ENCODE peak calls at places on chromosomes 6 and 20, in five cellular contexts. C is ELR, W is neural progenitor cell, S is AG20443, Q is pulmonary artery endothelial cell. L is an unnamed sample.

GRCh38 chr6:53294095-53294494 is 54.7 kb downstream of the ELOVL5 start:
- DNase-seq in C (peak; percentile 42), W (peak; percentile 64), S (peak; percentile 23), Q (no peak), L (no peak)

GRCh38 chr6:1029196-1029595 is 282.7 kb upstream of the FOXQ1 start:
- DNase-seq in C (no peak), W (no peak), S (peak; percentile 62), Q (no peak), L (no peak)

GRCh38 chr20:29741894-29742698 is 1515.4 kb upstream of the DEFB115 start:
- DNase-seq in C (no peak), W (no peak), S (no peak), Q (no peak), L (no peak)

GRCh38 chr6:119129148-119129967 is 50.9 kb upstream of the FAM184A start:
- DNase-seq in C (peak; percentile 77), W (peak; percentile 68), S (peak; percentile 63), Q (peak; percentile 60), L (peak; percentile 5)

GRCh38 chr6:73032586-73032985 is 192.7 kb downstream of the KHDC1L start:
- DNase-seq in C (peak; percentile 85), W (no peak), S (peak; percentile 37), Q (no peak), L (no peak)

GRCh38 chr20:35739294-35740163 is 2.5 kb downstream of the RBM39 start:
- DNase-seq in C (peak; percentile 80), W (peak; percentile 10), S (peak; percentile 24), Q (no peak), L (no peak)

GRCh38 chr6:90027004-90027403 is 132.7 kb downstream of the GJA10 start:
- DNase-seq in C (no peak), W (no peak), S (no peak), Q (no peak), L (peak; percentile 74)

GRCh38 chr20:46060301-46060881 is 29.4 kb downstream of the NCOA5 start:
- DNase-seq in C (no peak), W (no peak), S (no peak), Q (no peak), L (peak; percentile 62)

GRCh38 chr20:57708694-57709673 is 831 bp downstream of the PMEPA1 start:
- DNase-seq in C (no peak), W (peak; percentile 37), S (peak; percentile 72), Q (no peak), L (no peak)

GRCh38 chr6:141562801-141563763 is 569.6 kb upstream of the GJE1 start:
- DNase-seq in C (peak; percentile 86), W (peak; percentile 80), S (peak; percentile 70), Q (peak; percentile 85), L (no peak)

GRCh38 chr6:114346451-114346850 is 3.6 kb upstream of the HS3ST5 start:
- DNase-seq in C (no peak), W (no peak), S (no peak), Q (no peak), L (no peak)

GRCh38 chr6:158631678-158632537 is 12.6 kb downstream of the DYNLT1 start:
- DNase-seq in C (peak; percentile 93), W (no peak), S (peak; percentile 86), Q (peak; percentile 89), L (peak; percentile 93)

GRCh38 chr6:68633654-68634502 is 1.2 kb upstream of the ADGRB3 start:
- DNase-seq in C (peak; percentile 3), W (no peak), S (no peak), Q (no peak), L (no peak)

GRCh38 chr6:45949256-45949655 is 66.4 kb downstream of the CLIC5 start:
- DNase-seq in C (no peak), W (no peak), S (no peak), Q (no peak), L (no peak)

GRCh38 chr6:39203804-39204495 is 25.3 kb downstream of the KCNK5 start:
- DNase-seq in C (no peak), W (no peak), S (no peak), Q (no peak), L (no peak)

GRCh38 chr6:73058736-73059135 is 166.6 kb downstream of the KHDC1L start:
- DNase-seq in C (peak; percentile 20), W (no peak), S (no peak), Q (no peak), L (no peak)

GRCh38 chr6:78611886-78612480 is 255.4 kb upstream of the IRAK1BP1 start:
- DNase-seq in C (peak; percentile 69), W (peak; percentile 5), S (peak; percentile 19), Q (no peak), L (no peak)

GRCh38 chr6:108920751-108921150 is 72.5 kb downstream of the ARMC2 start:
- DNase-seq in C (no peak), W (no peak), S (no peak), Q (no peak), L (no peak)

GRCh38 chr20:47189060-47189459 is 167.4 kb downstream of the ZMYND8 start:
- DNase-seq in C (no peak), W (no peak), S (peak; percentile 54), Q (no peak), L (no peak)

GRCh38 chr6:150894191-150894744 is 28.8 kb downstream of the MTHFD1L start:
- DNase-seq in C (no peak), W (no peak), S (no peak), Q (no peak), L (no peak)

GRCh38 chr20:60034231-60035110 is 76.2 kb downstream of the CDH26 start:
- DNase-seq in C (no peak), W (no peak), S (peak; percentile 41), Q (no peak), L (peak; percentile 89)

GRCh38 chr20:45017859-45018258 is 51.5 kb downstream of the STK4 start:
- DNase-seq in C (no peak), W (no peak), S (no peak), Q (no peak), L (no peak)

L was measured in esophagus muscularis mucosa.